ENCODE peak calls at places on chromosome 1, in nine cellular contexts. U is G401; H is NCI-H2081; Y is AG10803; I is pons; N is iPS-NIHi11; D is CD8-positive, alpha-beta memory T cell; A is germinal center; K is MG63. B is an unnamed sample.

GRCh38 chr1:95467036-95467435 is 233.0 kb downstream of the RWDD3 start:
- DNase-seq in K (no peak), A (no peak), H (no peak), I (peak; percentile 30), U (no peak), D (no peak), N (no peak), Y (no peak), B (no peak)

GRCh38 chr1:44024031-44024902 is 7.0 kb downstream of the SLC6A9 start:
- DNase-seq in H (no peak), K (no peak), I (no peak), D (no peak), A (no peak), Y (no peak), N (no peak), U (no peak), B (no peak)

GRCh38 chr1:248804771-248805681 is 20.7 kb downstream of the SH3BP5L start:
- DNase-seq in D (no peak), H (no peak), N (no peak), I (peak; percentile 75), A (peak; percentile 77), K (no peak), U (no peak), Y (no peak), B (no peak)

GRCh38 chr1:8259498-8260290 is 58.2 kb upstream of the SLC45A1 start:
- DNase-seq in A (no peak), K (no peak), D (no peak), H (no peak), Y (peak; percentile 50), U (peak; percentile 86), I (no peak), N (no peak), B (no peak)

GRCh38 chr1:153775432-153776311 is 465 bp downstream of the SLC27A3 start:
- DNase-seq in U (peak; percentile 62), Y (peak; percentile 56), I (no peak), A (peak; percentile 74), K (no peak), H (peak; percentile 80), D (peak; percentile 44), N (peak; percentile 88), B (peak; percentile 70)

GRCh38 chr1:178933709-178934573 is 63.1 kb upstream of the ANGPTL1 start:
- DNase-seq in N (no peak), I (no peak), H (no peak), Y (peak; percentile 38), U (no peak), A (no peak), K (no peak), D (no peak), B (no peak)

GRCh38 chr1:20409971-20410370 is 76.0 kb downstream of the CAMK2N1 start:
- DNase-seq in I (no peak), D (no peak), N (no peak), A (no peak), U (no peak), K (no peak), H (no peak), Y (no peak), B (no peak)

GRCh38 chr1:89780721-89781120 is 40.1 kb upstream of the LRRC8D start:
- DNase-seq in K (no peak), D (no peak), N (no peak), I (peak; percentile 80), Y (peak; percentile 68), H (no peak), A (no peak), U (peak; percentile 27), B (no peak)

GRCh38 chr1:92485374-92486250 is 1.1 kb downstream of the GFI1 start:
- DNase-seq in N (peak; percentile 70), I (no peak), D (peak; percentile 71), Y (no peak), U (no peak), A (peak; percentile 74), K (peak; percentile 49), H (peak; percentile 45), B (peak; percentile 74)

GRCh38 chr1:212452323-212453155 is 19.8 kb downstream of the NENF start:
- DNase-seq in K (no peak), U (no peak), D (no peak), H (no peak), N (no peak), A (no peak), Y (peak; percentile 70), I (no peak), B (no peak)

GRCh38 chr1:44420535-44420934 is 15.5 kb downstream of the RNF220 start:
- DNase-seq in U (no peak), N (no peak), H (no peak), A (no peak), D (no peak), I (no peak), K (no peak), Y (no peak), B (no peak)

GRCh38 chr1:111948209-111949131 is 41.0 kb downstream of the KCND3 start:
- DNase-seq in U (peak; percentile 74), I (peak; percentile 88), A (no peak), Y (peak; percentile 42), H (no peak), N (peak; percentile 40), K (peak; percentile 91), D (no peak), B (no peak)

GRCh38 chr1:51326839-51327238 is 3.5 kb downstream of the TTC39A start:
- DNase-seq in A (no peak), N (no peak), Y (no peak), I (no peak), D (no peak), K (no peak), U (no peak), H (no peak), B (no peak)

GRCh38 chr1:96234299-96234698 is 487.3 kb upstream of the PTBP2 start:
- DNase-seq in Y (peak; percentile 5), H (peak; percentile 60), U (no peak), N (no peak), I (no peak), D (no peak), A (no peak), K (no peak), B (no peak)

B was measured in CD8-positive, alpha-beta T cell.